ENCODE peak calls at places on chromosome 11, in four cellular contexts. F, Y, J and C are unnamed samples.

GRCh38 chr11:65118097-65118837 is 766 bp upstream of the ZNHIT2 start:
- DNase-seq in Y (no peak), F (no peak), J (no peak), C (no peak)

GRCh38 chr11:19344661-19345518 is 104.1 kb upstream of the E2F8 start:
- DNase-seq in J (peak; percentile 79), Y (peak; percentile 34), F (peak; percentile 54), C (peak; percentile 38)

GRCh38 chr11:1200611-1201191 is 22.2 kb upstream of the MUC5B start:
- DNase-seq in Y (no peak), J (no peak), F (no peak), C (no peak)

GRCh38 chr11:134854391-134854991 is 442.4 kb upstream of the B3GAT1 start:
- DNase-seq in Y (no peak), F (no peak), J (no peak), C (no peak)

GRCh38 chr11:64395545-64396078 is 36.6 kb downstream of the RPS6KA4 start:
- DNase-seq in J (no peak), Y (no peak), F (no peak), C (no peak)

GRCh38 chr11:57711414-57712255 is at the start of gene MED19:
- DNase-seq in F (peak; percentile 50), J (peak; percentile 80), Y (peak; percentile 54), C (peak; percentile 65)

GRCh38 chr11:25377466-25377865 is 880.6 kb downstream of the LUZP2 start:
- DNase-seq in F (no peak), Y (no peak), J (no peak), C (no peak)

GRCh38 chr11:46697303-46697702 is 3.1 kb downstream of the ARHGAP1 start:
- DNase-seq in Y (peak; percentile 61), J (no peak), F (peak; percentile 20), C (no peak)

GRCh38 chr11:62689421-62690183 is at the start of gene LRRN4CL:
- DNase-seq in Y (peak; percentile 82), F (no peak), J (peak; percentile 98), C (peak; percentile 99)

GRCh38 chr11:83206771-83207413 is 13.4 kb downstream of the ANKRD42 start:
- DNase-seq in F (no peak), Y (no peak), J (no peak), C (no peak)

GRCh38 chr11:67120881-67121710 is 2.0 kb downstream of the KDM2A start:
- DNase-seq in J (peak; percentile 51), Y (peak; percentile 13), F (no peak), C (peak; percentile 34)

GRCh38 chr11:119120639-119121007 is 757 bp upstream of the HINFP start:
- DNase-seq in Y (no peak), J (peak; percentile 78), F (no peak), C (peak; percentile 77)

GRCh38 chr11:18865951-18866350 is 73.3 kb downstream of the MRGPRX1 start:
- DNase-seq in J (no peak), F (no peak), Y (no peak), C (no peak)

GRCh38 chr11:123203934-123204333 is 8.9 kb upstream of the CLMP start:
- DNase-seq in Y (no peak), F (no peak), J (peak; percentile 58), C (no peak)

GRCh38 chr11:47551086-47551485 is 1.8 kb downstream of the CELF1 start:
- DNase-seq in F (no peak), Y (no peak), J (peak; percentile 60), C (peak; percentile 44)

GRCh38 chr11:75475767-75476650 is 43.0 kb upstream of the KLHL35 start:
- DNase-seq in Y (peak; percentile 39), J (peak; percentile 60), F (no peak), C (peak; percentile 44)

GRCh38 chr11:57318178-57318577 is 6.6 kb downstream of the TNKS1BP1 start:
- DNase-seq in F (no peak), Y (peak; percentile 62), J (peak; percentile 44), C (peak; percentile 53)

GRCh38 chr11:844693-845644 is 2.3 kb downstream of the TSPAN4 start:
- DNase-seq in Y (peak; percentile 96), F (peak; percentile 74), J (peak; percentile 97), C (peak; percentile 95)

GRCh38 chr11:104435498-104435897 is 271.6 kb upstream of the PDGFD start:
- DNase-seq in J (peak; percentile 3), F (no peak), Y (no peak), C (no peak)

GRCh38 chr11:28347351-28347750 is 239.2 kb downstream of the METTL15 start:
- DNase-seq in Y (no peak), F (no peak), J (no peak), C (peak; percentile 48)

GRCh38 chr11:67668191-67668551 is 6.3 kb downstream of the ALDH3B2 start:
- DNase-seq in F (no peak), J (no peak), Y (no peak), C (no peak)

GRCh38 chr11:10288316-10288715 is 5.7 kb downstream of the SBF2 start:
- DNase-seq in F (no peak), J (no peak), Y (no peak), C (no peak)

GRCh38 chr11:69429716-69430491 is 51.6 kb upstream of the LINC01488 start:
- DNase-seq in F (no peak), Y (no peak), J (no peak), C (no peak)

GRCh38 chr11:71247551-71248250 is 4.7 kb downstream of the SHANK2 start:
- DNase-seq in Y (peak; percentile 13), F (no peak), J (peak; percentile 8), C (no peak)

GRCh38 chr11:1737080-1737757 is 13.2 kb downstream of the IFITM10 start:
- DNase-seq in Y (no peak), J (no peak), F (no peak), C (no peak)

GRCh38 chr11:40032331-40032730 is 1427.1 kb downstream of the LRRC4C start:
- DNase-seq in J (no peak), F (no peak), Y (no peak), C (no peak)

GRCh38 chr11:130160460-130161090 is 993 bp downstream of the ST14 start:
- DNase-seq in F (no peak), Y (no peak), J (no peak), C (no peak)

GRCh38 chr11:91248199-91248807 is 976.3 kb upstream of the FAT3 start:
- DNase-seq in Y (peak; percentile 9), F (peak; percentile 49), J (peak; percentile 49), C (no peak)

GRCh38 chr11:102783720-102784119 is 3.3 kb upstream of the MMP10 start:
- DNase-seq in J (no peak), F (no peak), Y (no peak), C (no peak)

GRCh38 chr11:128196235-128196634 is 391.1 kb downstream of the ETS1 start:
- DNase-seq in F (no peak), J (peak; percentile 51), Y (no peak), C (peak; percentile 88)

GRCh38 chr11:10632483-10632882 is 61.1 kb downstream of the IRAG1 start:
- DNase-seq in Y (no peak), F (no peak), J (no peak), C (no peak)

GRCh38 chr11:65060913-65061408 is 2.6 kb upstream of the NAALADL1 start:
- DNase-seq in J (peak; percentile 47), Y (no peak), F (no peak), C (no peak)

GRCh38 chr11:15985127-15985862 is 371.1 kb downstream of the SOX6 start:
- DNase-seq in F (no peak), Y (no peak), J (no peak), C (peak; percentile 3)

GRCh38 chr11:112537846-112538330 is 277.2 kb upstream of the PLET1 start:
- DNase-seq in J (no peak), Y (no peak), F (no peak), C (no peak)

DNA sequence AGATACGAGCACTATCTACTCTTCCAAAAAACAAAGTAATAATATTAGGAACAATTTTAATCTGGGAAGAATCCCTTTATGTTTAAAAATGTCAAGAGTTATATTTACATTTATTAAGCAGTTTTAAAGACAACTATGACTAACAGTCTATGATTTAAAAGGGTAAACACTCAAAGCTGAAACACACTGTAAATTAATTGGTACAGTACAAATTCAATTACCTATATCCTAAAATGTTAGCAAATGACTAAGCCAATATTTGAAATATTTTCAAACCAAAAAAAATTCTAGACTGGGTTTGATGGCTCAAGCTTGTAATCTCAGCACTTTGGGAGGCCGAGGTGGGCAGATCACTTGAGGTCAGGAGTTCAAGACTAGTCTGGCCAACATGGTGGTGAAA is 36.0 kb upstream of the CHRNA10 start:
- DNase-seq in F (no peak), J (no peak), Y (no peak), C (peak; percentile 55)
- H3K4me3 ChIP-seq in F (no peak overlapping the region), J (no peak overlapping the region), Y (no peak overlapping the region), C (no peak overlapping the region)

GRCh38 chr11:74339619-74340018 is 28.2 kb upstream of the P4HA3 start:
- DNase-seq in F (no peak), Y (no peak), J (no peak), C (no peak)
- H3K4me3 ChIP-seq in F (no peak overlapping the region), Y (no peak overlapping the region), J (no peak overlapping the region), C (no peak overlapping the region)

DNA sequence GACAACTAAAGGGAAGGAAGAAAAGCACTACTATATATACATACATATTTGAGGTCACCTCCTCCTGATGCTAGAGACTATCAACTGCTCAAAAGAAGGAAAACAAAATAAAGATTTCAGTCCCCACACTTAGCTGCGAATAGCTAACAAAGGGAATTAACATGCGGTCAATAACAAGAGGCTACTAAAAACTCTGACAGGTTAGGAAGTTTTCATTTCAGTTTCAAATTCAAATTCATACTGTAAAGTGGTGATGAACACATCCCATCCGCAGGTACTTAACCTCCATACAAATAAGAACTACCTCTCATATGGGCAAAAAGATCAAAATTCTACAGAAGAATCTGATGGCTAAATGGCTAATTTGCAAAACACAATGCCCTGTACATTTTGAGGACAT is 2.6 kb downstream of the NAP1L4 start:
- DNase-seq in Y (no peak), J (no peak), F (no peak), C (no peak)
- H3K4me3 ChIP-seq in Y (peak overlapping the region; percentile 8), J (peak overlapping the region; percentile 87), F (peak overlapping the region; percentile 73), C (peak overlapping the region; percentile 86)

GRCh38 chr11:133530501-133530835 is 1.8 kb downstream of the OPCML start:
- DNase-seq in F (no peak), J (no peak), Y (no peak), C (no peak)
- H3K4me3 ChIP-seq in F (no peak overlapping the region), J (no peak overlapping the region), Y (no peak overlapping the region), C (no peak overlapping the region)